ENCODE peak calls at places on chromosomes 11 and 22, in five cellular contexts. G, U, B, Q and R are unnamed samples.

GRCh38 chr22:33519140-33519973 is 400.9 kb downstream of the LARGE1 start:
- DNase-seq in U (no peak), G (peak; percentile 60), Q (peak; percentile 43), B (no peak), R (no peak)

GRCh38 chr22:27401321-27401720 is 400.2 kb downstream of the MN1 start:
- DNase-seq in B (no peak), U (no peak), G (no peak), Q (peak; percentile 53), R (no peak)

GRCh38 chr22:30425616-30426394 is at the start of gene MTFP1:
- DNase-seq in U (peak; percentile 57), Q (peak; percentile 71), B (no peak), G (no peak), R (peak; percentile 74)

GRCh38 chr11:13667245-13667644 is 1.2 kb upstream of the FAR1 start:
- DNase-seq in B (no peak), Q (no peak), G (peak; percentile 22), U (no peak), R (no peak)

GRCh38 chr11:40241524-40242037 is 1217.9 kb downstream of the LRRC4C start:
- DNase-seq in B (no peak), Q (no peak), G (peak; percentile 27), U (no peak), R (no peak)

GRCh38 chr22:29115682-29116313 is 43.0 kb downstream of the KREMEN1 start:
- DNase-seq in Q (no peak), B (no peak), G (no peak), U (no peak), R (no peak)

GRCh38 chr11:105372214-105372613 is 232.6 kb upstream of the CARD18 start:
- DNase-seq in U (no peak), G (no peak), Q (no peak), B (no peak), R (no peak)

GRCh38 chr11:120756931-120757330 is 245.4 kb downstream of the GRIK4 start:
- DNase-seq in B (no peak), G (no peak), U (no peak), Q (no peak), R (no peak)

GRCh38 chr11:95716266-95716665 is 73.3 kb downstream of the FAM76B start:
- DNase-seq in Q (no peak), B (no peak), G (no peak), U (no peak), R (no peak)

GRCh38 chr11:75347781-75348613 is 3.5 kb downstream of the ARRB1 start:
- DNase-seq in B (no peak), Q (peak; percentile 93), U (no peak), G (no peak), R (no peak)

GRCh38 chr11:65782816-65783228 is 2.0 kb upstream of the AP5B1 start:
- DNase-seq in B (no peak), G (no peak), U (no peak), Q (no peak), R (no peak)

GRCh38 chr11:86990520-86990919 is 35.3 kb upstream of the FZD4 start:
- DNase-seq in U (no peak), G (no peak), B (no peak), Q (peak; percentile 76), R (no peak)

GRCh38 chr22:49240472-49240871 is 587.2 kb downstream of the BRD1 start:
- DNase-seq in U (no peak), Q (no peak), G (no peak), B (no peak), R (no peak)

GRCh38 chr11:104645276-104646018 is 252.8 kb downstream of the CASP12 start:
- DNase-seq in Q (no peak), G (no peak), B (no peak), U (no peak), R (no peak)

GRCh38 chr11:128663824-128664223 is 30.0 kb upstream of the FLI1 start:
- DNase-seq in U (no peak), G (no peak), Q (no peak), B (no peak), R (no peak)

GRCh38 chr22:21855715-21856114 is 11.7 kb downstream of the MAPK1 start:
- DNase-seq in B (no peak), Q (no peak), U (no peak), G (no peak), R (no peak)

GRCh38 chr22:26763633-26764295 is 106.4 kb downstream of the MIAT start:
- DNase-seq in G (no peak), B (no peak), U (no peak), Q (peak; percentile 34), R (no peak)